ENCODE peak calls at places on chromosomes 16 and 17, in six cellular contexts. One of them, this sample, is unnamed.

GRCh38 chr17:77233127-77233526 is 92.4 kb downstream of the SEC14L1 start:
- DNase-seq in H9: no peak
- DNase-seq in neuronal stem cell: no peak
- DNase-seq in PC-3: no peak
- DNase-seq in neural progenitor cell: no peak
- DNase-seq in GM23338: no peak
- DNase-seq in this sample: no peak

GRCh38 chr16:72895951-72896350 is 152.0 kb downstream of the ZFHX3 start:
- DNase-seq in PC-3: no peak
- DNase-seq in H9: no peak
- DNase-seq in neuronal stem cell: no peak
- DNase-seq in neural progenitor cell: no peak
- DNase-seq in GM23338: no peak
- DNase-seq in this sample: no peak

GRCh38 chr16:83967838-83968482 is at the start of gene NECAB2:
- DNase-seq in PC-3: peak; percentile 38
- DNase-seq in neuronal stem cell: peak; percentile 53
- DNase-seq in GM23338: peak; percentile 56
- DNase-seq in neural progenitor cell: peak; percentile 78
- DNase-seq in H9: no peak
- DNase-seq in this sample: no peak

GRCh38 chr17:61410100-61410551 is 10.5 kb downstream of the TBX2 start:
- DNase-seq in GM23338: no peak
- DNase-seq in neural progenitor cell: no peak
- DNase-seq in neuronal stem cell: no peak
- DNase-seq in H9: peak; percentile 36
- DNase-seq in PC-3: no peak
- DNase-seq in this sample: no peak

GRCh38 chr17:7191571-7192270 is 12.6 kb upstream of the ASGR1 start:
- DNase-seq in neuronal stem cell: peak; percentile 73
- DNase-seq in H9: peak; percentile 94
- DNase-seq in PC-3: peak; percentile 34
- DNase-seq in GM23338: peak; percentile 94
- DNase-seq in neural progenitor cell: peak; percentile 86
- DNase-seq in this sample: peak; percentile 37

GRCh38 chr17:29253037-29253436 is 6.4 kb downstream of the CRYBA1 start:
- DNase-seq in PC-3: no peak
- DNase-seq in GM23338: no peak
- DNase-seq in neural progenitor cell: no peak
- DNase-seq in neuronal stem cell: no peak
- DNase-seq in H9: no peak
- DNase-seq in this sample: no peak

GRCh38 chr16:27432600-27432957 is 30.6 kb downstream of the IL21R start:
- DNase-seq in PC-3: peak; percentile 4
- DNase-seq in H9: peak; percentile 12
- DNase-seq in neuronal stem cell: no peak
- DNase-seq in neural progenitor cell: no peak
- DNase-seq in GM23338: no peak
- DNase-seq in this sample: peak; percentile 83

GRCh38 chr17:296906-297690 is 55.5 kb downstream of the RPH3AL start:
- DNase-seq in H9: no peak
- DNase-seq in neuronal stem cell: no peak
- DNase-seq in PC-3: no peak
- DNase-seq in GM23338: no peak
- DNase-seq in neural progenitor cell: no peak
- DNase-seq in this sample: no peak

GRCh38 chr17:14940946-14941280 is 324.2 kb downstream of the PMP22 start:
- DNase-seq in neural progenitor cell: no peak
- DNase-seq in GM23338: no peak
- DNase-seq in PC-3: peak; percentile 7
- DNase-seq in H9: no peak
- DNase-seq in neuronal stem cell: no peak
- DNase-seq in this sample: no peak

GRCh38 chr16:74743668-74744299 is 30.8 kb downstream of the FA2H start:
- DNase-seq in PC-3: peak; percentile 95
- DNase-seq in GM23338: no peak
- DNase-seq in neuronal stem cell: no peak
- DNase-seq in neural progenitor cell: no peak
- DNase-seq in H9: no peak
- DNase-seq in this sample: peak; percentile 24

GRCh38 chr17:83041305-83041704 is 38.1 kb upstream of the METRNL start:
- DNase-seq in GM23338: no peak
- DNase-seq in PC-3: no peak
- DNase-seq in neural progenitor cell: no peak
- DNase-seq in neuronal stem cell: no peak
- DNase-seq in H9: no peak
- DNase-seq in this sample: no peak

GRCh38 chr16:22217890-22218730 is 12.0 kb downstream of the EEF2K start:
- DNase-seq in GM23338: peak; percentile 41
- DNase-seq in neural progenitor cell: no peak
- DNase-seq in neuronal stem cell: no peak
- DNase-seq in PC-3: no peak
- DNase-seq in H9: peak; percentile 59
- DNase-seq in this sample: no peak

GRCh38 chr17:69327060-69327831 is at the start of gene ABCA5:
- DNase-seq in PC-3: peak; percentile 99
- DNase-seq in H9: peak; percentile 95
- DNase-seq in neural progenitor cell: peak; percentile 96
- DNase-seq in neuronal stem cell: peak; percentile 83
- DNase-seq in GM23338: peak; percentile 91
- DNase-seq in this sample: peak; percentile 97

GRCh38 chr17:8147141-8147804 is 4.9 kb downstream of the PER1 start:
- DNase-seq in H9: no peak
- DNase-seq in neural progenitor cell: no peak
- DNase-seq in neuronal stem cell: no peak
- DNase-seq in PC-3: no peak
- DNase-seq in GM23338: no peak
- DNase-seq in this sample: no peak

GRCh38 chr17:35088911-35089845 is 25.7 kb upstream of the RFFL start:
- DNase-seq in PC-3: peak; percentile 83
- DNase-seq in H9: peak; percentile 93
- DNase-seq in neuronal stem cell: peak; percentile 84
- DNase-seq in neural progenitor cell: peak; percentile 95
- DNase-seq in GM23338: peak; percentile 89
- DNase-seq in this sample: peak; percentile 75

GRCh38 chr16:19127205-19127604 is 13.4 kb downstream of the ITPRIPL2 start:
- DNase-seq in neuronal stem cell: no peak
- DNase-seq in neural progenitor cell: no peak
- DNase-seq in H9: no peak
- DNase-seq in PC-3: no peak
- DNase-seq in GM23338: no peak
- DNase-seq in this sample: no peak

GRCh38 chr17:72724375-72724774 is 368.1 kb downstream of the SLC39A11 start:
- DNase-seq in neural progenitor cell: no peak
- DNase-seq in GM23338: no peak
- DNase-seq in neuronal stem cell: no peak
- DNase-seq in H9: no peak
- DNase-seq in PC-3: peak; percentile 76
- DNase-seq in this sample: no peak

GRCh38 chr17:21285164-21286065 is 904 bp downstream of the MAP2K3 start:
- DNase-seq in H9: no peak
- DNase-seq in PC-3: peak; percentile 55
- DNase-seq in GM23338: no peak
- DNase-seq in neural progenitor cell: peak; percentile 36
- DNase-seq in neuronal stem cell: no peak
- DNase-seq in this sample: no peak

DNA sequence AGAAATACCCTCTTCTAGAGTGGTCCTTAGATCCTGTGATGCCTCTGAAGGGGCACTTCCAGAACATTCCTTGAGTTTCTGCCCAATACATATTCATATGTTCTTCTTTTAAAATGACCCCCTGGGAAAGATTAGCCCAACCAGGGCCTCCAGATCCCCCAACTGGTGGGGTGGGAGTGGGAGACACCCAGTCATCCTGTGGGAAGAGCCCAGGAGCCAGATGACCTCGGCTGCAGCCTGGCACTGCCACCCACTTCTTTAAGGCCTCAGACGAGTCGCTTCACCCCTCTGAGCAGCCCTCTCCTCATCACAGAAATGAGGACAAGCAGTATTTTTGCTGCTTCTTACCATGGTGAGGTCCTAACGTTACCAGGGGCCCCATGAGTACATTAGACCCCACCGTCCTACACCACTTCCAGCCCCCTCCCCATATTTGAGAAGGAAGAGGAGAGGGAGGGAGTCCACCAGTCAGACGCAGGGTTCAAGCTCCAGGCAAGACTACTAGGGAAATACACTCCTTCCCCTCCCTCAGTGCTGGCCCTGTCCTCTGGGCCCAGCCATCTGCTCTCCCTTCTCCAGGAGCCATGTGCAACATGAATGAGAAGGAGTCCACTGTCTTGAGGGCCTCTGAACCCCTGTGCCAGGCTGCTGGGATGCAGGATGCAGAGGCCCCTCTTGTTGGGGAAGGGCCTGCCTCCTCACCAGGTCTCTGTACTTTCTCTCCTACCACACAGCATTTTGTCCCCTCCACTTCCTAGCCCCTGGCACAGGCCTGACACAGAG is 11.8 kb downstream of the MPO start:
- DNase-seq in neural progenitor cell: no peak
- DNase-seq in GM23338: no peak
- DNase-seq in H9: no peak
- DNase-seq in PC-3: no peak
- DNase-seq in neuronal stem cell: no peak
- DNase-seq in this sample: no peak
- H3K4me2 ChIP-seq in neural progenitor cell: no peak overlapping the region
- H3K4me2 ChIP-seq in GM23338: no peak overlapping the region
- H3K4me2 ChIP-seq in H9: no peak overlapping the region
- H3K4me2 ChIP-seq in PC-3: no peak overlapping the region
- H3K4me2 ChIP-seq in neuronal stem cell: no peak overlapping the region
- H3K4me2 ChIP-seq in this sample: no peak overlapping the region

DNA sequence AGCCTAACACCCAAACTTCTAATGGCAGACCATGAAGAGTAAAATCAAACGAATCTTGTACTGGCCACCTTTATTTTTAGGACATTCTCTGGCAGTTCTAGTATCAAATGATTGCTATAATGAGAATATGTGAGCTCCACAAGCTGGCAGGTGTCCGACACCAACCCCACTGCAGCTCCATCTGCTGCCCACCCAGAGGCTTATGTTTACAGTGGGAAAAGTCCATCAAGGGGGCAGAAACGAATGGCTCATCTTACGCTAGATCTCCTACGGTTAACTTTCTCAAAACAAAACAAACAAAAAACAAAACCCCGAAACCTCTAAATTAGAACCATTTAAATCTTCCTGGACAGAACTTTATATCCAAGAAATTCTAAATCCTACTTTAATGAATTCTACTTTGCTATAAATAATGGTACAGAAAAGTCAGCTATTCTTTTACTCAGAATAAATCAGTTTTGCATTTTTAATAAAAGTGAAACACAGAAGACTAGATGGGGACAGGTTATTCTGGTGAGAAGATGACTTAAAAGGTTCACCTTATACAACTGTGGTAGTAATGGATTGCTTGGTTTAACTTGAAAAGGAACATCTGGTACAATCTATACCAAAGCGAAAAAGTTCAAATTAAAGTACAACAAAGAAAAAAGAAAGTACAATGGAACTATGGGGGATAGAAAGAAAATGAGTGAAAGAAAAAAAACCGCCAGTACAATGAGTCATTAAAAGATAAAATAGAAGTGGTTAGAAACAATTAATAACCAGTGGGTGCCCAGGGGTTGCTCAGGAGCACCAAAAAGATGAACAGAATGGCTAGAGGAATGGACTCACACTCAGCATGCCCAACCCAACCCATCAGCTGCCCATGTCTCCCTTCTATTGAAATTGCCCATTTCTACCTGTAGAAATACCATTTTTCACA is 40.2 kb downstream of the GRB2 start:
- DNase-seq in GM23338: no peak
- DNase-seq in PC-3: no peak
- DNase-seq in neural progenitor cell: peak; percentile 21
- DNase-seq in H9: no peak
- DNase-seq in neuronal stem cell: no peak
- DNase-seq in this sample: no peak
- H3K4me2 ChIP-seq in GM23338: no peak overlapping the region
- H3K4me2 ChIP-seq in PC-3: peak overlapping the region; percentile 52
- H3K4me2 ChIP-seq in neural progenitor cell: peak overlapping the region; percentile 66
- H3K4me2 ChIP-seq in H9: no peak overlapping the region
- H3K4me2 ChIP-seq in neuronal stem cell: no peak overlapping the region
- H3K4me2 ChIP-seq in this sample: no peak overlapping the region

DNA sequence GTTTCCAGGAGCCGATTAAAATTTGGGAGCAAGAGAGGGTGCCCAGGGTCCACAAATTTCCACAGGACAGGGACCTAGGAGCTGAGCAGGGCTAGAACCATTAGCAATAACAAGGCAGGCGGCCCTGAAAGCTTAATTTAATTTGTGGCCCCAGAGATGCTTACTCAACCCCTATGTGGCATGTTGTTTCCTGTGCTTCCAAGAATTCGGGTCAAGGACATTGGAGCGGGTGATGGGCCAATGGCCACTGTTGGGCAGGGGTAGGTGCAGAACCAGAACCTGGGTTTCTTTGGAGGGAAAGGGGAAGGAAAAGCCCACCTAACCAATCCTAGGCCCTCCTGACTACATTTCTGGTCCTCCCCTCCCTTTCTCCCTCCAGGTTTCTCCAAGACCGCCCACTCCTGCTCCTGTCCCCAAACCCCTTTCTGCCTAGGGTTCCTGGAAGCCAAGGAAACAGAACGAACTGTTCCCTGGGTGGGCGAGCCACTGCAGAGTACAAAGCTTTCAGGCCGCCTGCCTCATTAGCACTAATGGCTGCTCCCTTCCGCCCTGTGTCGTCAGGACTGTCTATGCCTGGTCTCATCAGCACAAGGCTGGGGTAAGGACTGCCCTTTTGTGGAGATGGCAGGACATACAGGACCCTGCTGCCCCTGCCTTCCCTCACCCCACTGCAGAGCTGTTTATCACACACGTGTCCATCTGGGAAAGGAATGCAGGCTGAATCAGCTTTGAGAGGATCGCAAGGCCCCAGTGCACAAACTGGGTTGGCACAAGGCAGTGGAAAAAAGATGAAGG is 581 bp upstream of the AGRP start:
- DNase-seq in GM23338: no peak
- DNase-seq in H9: no peak
- DNase-seq in neural progenitor cell: no peak
- DNase-seq in neuronal stem cell: no peak
- DNase-seq in PC-3: no peak
- DNase-seq in this sample: no peak
- H3K4me2 ChIP-seq in GM23338: no peak overlapping the region
- H3K4me2 ChIP-seq in H9: no peak overlapping the region
- H3K4me2 ChIP-seq in neural progenitor cell: no peak overlapping the region
- H3K4me2 ChIP-seq in neuronal stem cell: no peak overlapping the region
- H3K4me2 ChIP-seq in PC-3: no peak overlapping the region
- H3K4me2 ChIP-seq in this sample: no peak overlapping the region

GRCh38 chr16:49824600-49824999 is 31.3 kb downstream of the ZNF423 start:
- DNase-seq in neural progenitor cell: no peak
- DNase-seq in neuronal stem cell: no peak
- DNase-seq in H9: no peak
- DNase-seq in GM23338: peak; percentile 48
- DNase-seq in PC-3: no peak
- DNase-seq in this sample: no peak
- H3K4me2 ChIP-seq in neural progenitor cell: peak overlapping the region; percentile 28
- H3K4me2 ChIP-seq in neuronal stem cell: no peak overlapping the region
- H3K4me2 ChIP-seq in H9: no peak overlapping the region
- H3K4me2 ChIP-seq in GM23338: peak overlapping the region; percentile 65
- H3K4me2 ChIP-seq in PC-3: no peak overlapping the region
- H3K4me2 ChIP-seq in this sample: no peak overlapping the region